ENCODE peak calls at places on chromosomes 13 and 19, in seven cellular contexts. M is Calu3; G is T-helper 22 cell; L is stimulated activated CD8-positive, alpha-beta memory T cell treated with anti-CD3 and anti-CD28 coated beads, Interleukin-4, amount 100 ng/mL, for 1 hour; C is stimulated activated naive CD8-positive, alpha-beta T cell treated with anti-CD3 and anti-CD28 coated beads, Interleukin-15, amount 100 ng/mL, for 72 hours; N is NCI-H2029 treated with DMSO at 0.1 percent for 48 hours; J is RWPE1. U is an unnamed sample.

GRCh38 chr19:11195681-11196080 is 1.7 kb downstream of the KANK2 start:
- DNase-seq in M (no peak), G (no peak), L (no peak), C (no peak), N (no peak), J (no peak), U (no peak)

GRCh38 chr13:38348890-38349289 is 761 bp upstream of the UFM1 start:
- DNase-seq in M (no peak), G (no peak), L (no peak), C (peak), N (no peak), J (peak), U (peak)

GRCh38 chr19:49142866-49143335 is 12.3 kb downstream of the HRC start:
- DNase-seq in M (peak), G (no peak), L (no peak), C (peak), N (peak), J (peak), U (peak)

GRCh38 chr13:38262211-38262610 is 87.4 kb upstream of the UFM1 start:
- DNase-seq in M (no peak), G (no peak), L (no peak), C (no peak), N (no peak), J (no peak), U (no peak)

GRCh38 chr13:99296270-99296865 is 10.8 kb downstream of the GPR183 start:
- DNase-seq in M (no peak), G (no peak), L (no peak), C (no peak), N (no peak), J (no peak), U (no peak)

GRCh38 chr13:29383476-29383875 is 212.0 kb downstream of the SLC7A1 start:
- DNase-seq in M (no peak), G (no peak), L (no peak), C (no peak), N (no peak), J (no peak), U (no peak)

GRCh38 chr13:37534181-37534580 is 64.4 kb downstream of the POSTN start:
- DNase-seq in M (no peak), G (no peak), L (no peak), C (no peak), N (no peak), J (peak), U (no peak)

GRCh38 chr13:113728571-113729054 is 30.4 kb upstream of the TMEM255B start:
- DNase-seq in M (no peak), G (no peak), L (no peak), C (no peak), N (no peak), J (no peak), U (no peak)

GRCh38 chr19:10353793-10354391 is 14.5 kb upstream of the ICAM3 start:
- DNase-seq in M (peak), G (no peak), L (no peak), C (peak), N (no peak), J (peak), U (peak)

GRCh38 chr13:64069892-64070291 is 2654.2 kb upstream of the PCDH20 start:
- DNase-seq in M (no peak), G (no peak), L (no peak), C (no peak), N (no peak), J (no peak), U (no peak)

GRCh38 chr13:33676700-33677048 is 141.3 kb upstream of the RFC3 start:
- DNase-seq in M (peak), G (no peak), L (no peak), C (no peak), N (peak), J (no peak), U (no peak)

GRCh38 chr13:26037302-26037701 is 14.5 kb downstream of the SHISA2 start:
- DNase-seq in M (no peak), G (no peak), L (no peak), C (no peak), N (no peak), J (no peak), U (no peak)

GRCh38 chr13:26946675-26947342 is 186.2 kb upstream of the GPR12 start:
- DNase-seq in M (no peak), G (no peak), L (no peak), C (no peak), N (peak), J (peak), U (peak)

GRCh38 chr19:19451429-19452240 is 46.2 kb downstream of the GATAD2A start:
- DNase-seq in M (no peak), G (no peak), L (no peak), C (peak), N (no peak), J (no peak), U (peak)

GRCh38 chr13:76019421-76020044 is 383.4 kb downstream of the LMO7 start:
- DNase-seq in M (no peak), G (no peak), L (no peak), C (no peak), N (no peak), J (no peak), U (no peak)

GRCh38 chr19:53195265-53195879 is 2.2 kb upstream of the ZNF665 start:
- DNase-seq in M (peak), G (peak), L (peak), C (peak), N (peak), J (peak), U (peak)

GRCh38 chr19:53538378-53539109 is 599 bp downstream of the ZNF331 start:
- DNase-seq in M (no peak), G (no peak), L (no peak), C (no peak), N (no peak), J (no peak), U (no peak)

GRCh38 chr19:48554385-48555091 is 2.6 kb downstream of the SULT2B1 start:
- DNase-seq in M (no peak), G (no peak), L (no peak), C (no peak), N (no peak), J (peak), U (no peak)

GRCh38 chr19:3507371-3508120 is 1.4 kb downstream of the FZR1 start:
- DNase-seq in M (no peak), G (peak), L (no peak), C (no peak), N (peak), J (no peak), U (no peak)

GRCh38 chr19:47598407-47599349 is 10.3 kb upstream of the BICRA start:
- DNase-seq in M (peak), G (no peak), L (no peak), C (no peak), N (no peak), J (peak), U (no peak)

GRCh38 chr19:47363758-47364529 is 14.8 kb downstream of the DHX34 start:
- DNase-seq in M (no peak), G (no peak), L (no peak), C (no peak), N (no peak), J (no peak), U (no peak)

GRCh38 chr13:94195715-94196114 is 283.8 kb downstream of the DCT start:
- DNase-seq in M (no peak), G (no peak), L (no peak), C (no peak), N (no peak), J (no peak), U (no peak)

GRCh38 chr13:51885651-51886050 is 23.9 kb downstream of the CCDC70 start:
- DNase-seq in M (no peak), G (no peak), L (no peak), C (no peak), N (no peak), J (no peak), U (no peak)

GRCh38 chr13:31208554-31209122 is 8.9 kb downstream of the B3GLCT start:
- DNase-seq in M (no peak), G (no peak), L (no peak), C (no peak), N (no peak), J (no peak), U (no peak)

GRCh38 chr13:48873081-48873480 is 102.6 kb upstream of the FNDC3A start:
- DNase-seq in M (no peak), G (no peak), L (no peak), C (no peak), N (no peak), J (no peak), U (no peak)

U was measured in immature natural killer cell.